ENCODE peak calls at places on chromosome 1, in seven cellular contexts. Y is adrenal gland, H is upper lobe of right lung, V is fibroblast of mammary gland, B is heart right ventricle, C is A549, D is heart left ventricle. N is an unnamed sample.

GRCh38 chr1:234980657-234981396 is 147.8 kb downstream of the TOMM20 start:
- DNase-seq in Y (peak), H (peak), V (peak), B (peak), C (peak), D (peak), N (peak)

GRCh38 chr1:212981025-212981495 is 30.7 kb downstream of the VASH2 start:
- DNase-seq in Y (no peak), H (no peak), V (no peak), B (peak), C (no peak), D (peak), N (no peak)

GRCh38 chr1:75723989-75724471 is 479 bp upstream of the ACADM start:
- DNase-seq in Y (peak), H (peak), V (peak), B (peak), C (peak), D (peak), N (peak)

GRCh38 chr1:99755664-99756063 is 10.8 kb downstream of the FRRS1 start:
- DNase-seq in Y (no peak), H (no peak), V (no peak), B (no peak), C (no peak), D (no peak), N (no peak)

GRCh38 chr1:6269271-6269996 is 8.5 kb upstream of the GPR153 start:
- DNase-seq in Y (no peak), H (no peak), V (no peak), B (no peak), C (no peak), D (no peak), N (no peak)

GRCh38 chr1:145960468-145961108 is 2.8 kb upstream of the LIX1L start:
- DNase-seq in Y (peak), H (peak), V (peak), B (peak), C (peak), D (peak), N (peak)

GRCh38 chr1:210646258-210646616 is 317.5 kb downstream of the HHAT start:
- DNase-seq in Y (no peak), H (no peak), V (no peak), B (no peak), C (no peak), D (no peak), N (no peak)

GRCh38 chr1:110615548-110616130 is 9.5 kb upstream of the KCNA2 start:
- DNase-seq in Y (peak), H (peak), V (peak), B (peak), C (peak), D (peak), N (no peak)

GRCh38 chr1:241615043-241615974 is 24.9 kb downstream of the CHML start:
- DNase-seq in Y (no peak), H (no peak), V (peak), B (no peak), C (peak), D (no peak), N (no peak)

GRCh38 chr1:157505481-157506272 is 46.6 kb downstream of the FCRL5 start:
- DNase-seq in Y (peak), H (peak), V (peak), B (peak), C (peak), D (no peak), N (no peak)

GRCh38 chr1:186194107-186194756 is 180.8 kb downstream of the TPR start:
- DNase-seq in Y (no peak), H (no peak), V (no peak), B (no peak), C (no peak), D (no peak), N (no peak)

GRCh38 chr1:111990878-111991760 is 1.7 kb upstream of the KCND3 start:
- DNase-seq in Y (peak), H (peak), V (peak), B (peak), C (peak), D (peak), N (no peak)

GRCh38 chr1:168504064-168504837 is 39.5 kb downstream of the XCL2 start:
- DNase-seq in Y (peak), H (peak), V (peak), B (no peak), C (no peak), D (no peak), N (peak)

GRCh38 chr1:40703316-40703715 is 11.8 kb downstream of the NFYC start:
- DNase-seq in Y (peak), H (no peak), V (peak), B (no peak), C (no peak), D (no peak), N (no peak)

GRCh38 chr1:32981003-32981909 is 16.6 kb upstream of the RNF19B start:
- DNase-seq in Y (peak), H (peak), V (peak), B (peak), C (peak), D (peak), N (peak)

GRCh38 chr1:117646007-117646913 is 40.4 kb downstream of the TENT5C start:
- DNase-seq in Y (no peak), H (no peak), V (peak), B (no peak), C (no peak), D (no peak), N (no peak)

GRCh38 chr1:1199141-1199960 is 7.0 kb downstream of the TNFRSF18 start:
- DNase-seq in Y (no peak), H (no peak), V (no peak), B (no peak), C (no peak), D (no peak), N (no peak)

DNA sequence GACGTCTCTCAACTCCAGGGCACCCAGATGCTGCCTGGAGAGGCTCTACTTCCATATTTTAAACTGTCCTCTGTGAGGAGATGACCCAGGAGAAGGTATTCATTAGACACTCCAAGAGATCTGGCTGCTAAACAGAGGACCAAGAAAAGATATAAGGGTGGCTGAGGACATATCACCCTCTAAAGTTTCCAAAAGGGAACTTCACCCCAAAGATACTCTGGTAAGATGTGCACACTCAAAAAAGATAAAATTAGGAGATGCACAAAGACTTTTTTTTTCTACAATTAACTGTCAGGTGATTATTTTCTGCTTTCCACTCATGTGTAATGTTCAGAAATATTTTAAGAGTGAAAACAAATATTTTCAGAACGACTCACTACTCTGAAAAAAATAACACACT is 1.4 kb downstream of the ZNF670 start:
- DNase-seq in Y (no peak), H (no peak), V (peak), B (no peak), C (no peak), D (no peak), N (no peak)
- TF ChIP-seq CTCF in Y (no peak), H (no peak), V (peak), B (no peak), C (no peak), D (no peak), N (peak)

GRCh38 chr1:94463056-94463764 is 45.0 kb downstream of the ABCD3 start:
- DNase-seq in Y (no peak), H (no peak), V (no peak), B (no peak), C (no peak), D (no peak), N (no peak)

GRCh38 chr1:94462606-94463005 is 44.4 kb downstream of the ABCD3 start:
- DNase-seq in Y (no peak), H (no peak), V (no peak), B (no peak), C (no peak), D (no peak), N (no peak)

DNA sequence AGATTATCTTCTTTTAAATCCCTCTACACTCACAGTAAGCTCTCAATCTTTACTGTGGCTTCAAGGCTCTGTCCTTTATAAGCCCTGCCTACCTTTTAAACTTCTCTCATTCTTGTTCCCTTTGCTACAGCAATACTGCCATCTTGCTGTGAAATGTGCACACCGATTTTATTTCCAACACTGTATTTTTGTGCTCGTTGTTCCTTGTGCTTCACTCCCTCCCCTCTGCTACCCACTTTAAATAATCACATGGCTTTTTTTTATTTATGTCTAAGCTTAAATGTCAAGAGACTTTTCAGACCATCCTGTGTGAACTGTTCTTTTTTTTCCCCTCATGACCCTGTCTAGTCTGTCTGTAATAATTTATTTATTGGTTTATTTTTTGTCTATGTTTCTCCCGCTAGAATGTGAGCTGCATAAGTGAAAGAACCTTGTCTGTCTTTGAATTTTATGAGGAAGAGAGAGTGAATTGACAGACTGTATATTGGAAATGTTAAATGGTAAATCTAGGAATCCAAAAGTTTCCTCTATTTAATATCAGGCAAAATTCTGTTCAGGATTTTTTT is 45.7 kb downstream of the ABCD3 start:
- DNase-seq in Y (peak), H (no peak), V (peak), B (peak), C (peak), D (no peak), N (no peak)
- TF ChIP-seq CTCF in Y (peak), H (peak), V (peak), B (peak), C (peak), D (peak), N (peak)

GRCh38 chr1:182304218-182305016 is 87.2 kb downstream of the GLUL start:
- DNase-seq in Y (no peak), H (no peak), V (peak), B (no peak), C (no peak), D (no peak), N (no peak)

GRCh38 chr1:182299728-182300581 is 91.6 kb downstream of the GLUL start:
- DNase-seq in Y (peak), H (peak), V (peak), B (peak), C (no peak), D (peak), N (peak)

GRCh38 chr1:182301026-182301436 is 90.6 kb downstream of the GLUL start:
- DNase-seq in Y (no peak), H (no peak), V (no peak), B (no peak), C (no peak), D (no peak), N (no peak)

GRCh38 chr1:182303778-182304177 is 87.8 kb downstream of the GLUL start:
- DNase-seq in Y (no peak), H (no peak), V (no peak), B (no peak), C (no peak), D (no peak), N (no peak)

DNA sequence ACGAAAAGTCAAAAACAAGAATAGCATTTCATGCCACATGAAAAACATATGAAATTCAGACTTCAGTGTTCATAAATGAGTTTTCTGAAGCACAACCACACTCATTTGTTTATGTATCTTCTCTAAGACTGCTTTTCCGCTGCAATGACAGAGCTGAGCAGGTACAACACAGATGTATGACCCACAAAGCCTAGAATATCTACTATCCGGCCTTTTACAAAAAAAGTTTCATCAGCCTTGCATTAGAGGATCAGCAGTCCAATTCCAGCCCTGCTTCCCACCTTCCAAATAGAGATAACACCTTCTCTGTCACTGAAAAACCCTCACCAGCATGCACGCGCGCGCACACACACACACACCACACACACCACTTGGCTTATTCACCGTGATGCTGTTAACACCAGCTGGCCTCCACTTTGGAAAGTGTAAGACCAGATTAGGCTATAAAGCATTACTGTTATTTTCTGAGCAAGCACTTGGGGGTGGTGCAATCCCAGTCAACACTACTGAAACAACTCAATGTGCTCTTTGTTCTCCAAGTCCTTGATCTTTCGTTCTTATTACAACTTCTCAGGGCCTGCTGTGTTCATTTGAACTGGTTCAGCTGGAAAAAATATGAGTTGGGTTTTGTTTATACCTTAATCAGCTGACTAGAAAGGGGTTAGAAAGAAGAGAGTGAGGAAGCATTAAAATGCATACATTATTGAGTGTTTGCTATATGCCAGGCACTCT is 90.0 kb downstream of the GLUL start:
- DNase-seq in Y (no peak), H (no peak), V (peak), B (peak), C (no peak), D (peak), N (no peak)
- TF ChIP-seq CTCF in Y (no peak), H (no peak), V (peak), B (no peak), C (no peak), D (peak), N (no peak)

DNA sequence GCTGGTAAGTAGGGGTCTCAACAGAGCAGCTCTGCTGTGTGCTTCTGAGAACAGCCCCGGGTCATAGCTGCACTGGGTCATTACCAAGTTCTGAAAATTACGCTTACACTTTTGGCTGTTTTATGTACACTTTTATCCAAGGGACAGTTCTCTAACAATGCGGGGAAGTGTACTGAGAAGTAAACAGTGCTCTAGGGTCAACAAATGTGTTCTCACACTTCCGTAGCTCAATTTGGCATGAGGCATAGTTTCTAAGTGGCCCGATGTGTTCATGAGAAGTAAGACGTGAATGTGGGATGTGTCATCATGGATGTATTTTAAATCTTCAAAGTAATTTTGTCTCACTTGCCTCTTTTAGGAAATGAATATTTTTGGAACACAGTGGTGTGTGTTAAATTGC is 10.9 kb upstream of the VAMP3 start:
- DNase-seq in Y (no peak), H (no peak), V (no peak), B (no peak), C (no peak), D (no peak), N (no peak)
- TF ChIP-seq CTCF in Y (no peak), H (no peak), V (no peak), B (no peak), C (no peak), D (no peak), N (no peak)

GRCh38 chr1:95924684-95925083 is 690.7 kb downstream of the RWDD3 start:
- DNase-seq in Y (no peak), H (no peak), V (no peak), B (no peak), C (no peak), D (no peak), N (no peak)
- TF ChIP-seq CTCF in Y (no peak), H (no peak), V (no peak), B (no peak), C (no peak), D (no peak), N (no peak)

DNA sequence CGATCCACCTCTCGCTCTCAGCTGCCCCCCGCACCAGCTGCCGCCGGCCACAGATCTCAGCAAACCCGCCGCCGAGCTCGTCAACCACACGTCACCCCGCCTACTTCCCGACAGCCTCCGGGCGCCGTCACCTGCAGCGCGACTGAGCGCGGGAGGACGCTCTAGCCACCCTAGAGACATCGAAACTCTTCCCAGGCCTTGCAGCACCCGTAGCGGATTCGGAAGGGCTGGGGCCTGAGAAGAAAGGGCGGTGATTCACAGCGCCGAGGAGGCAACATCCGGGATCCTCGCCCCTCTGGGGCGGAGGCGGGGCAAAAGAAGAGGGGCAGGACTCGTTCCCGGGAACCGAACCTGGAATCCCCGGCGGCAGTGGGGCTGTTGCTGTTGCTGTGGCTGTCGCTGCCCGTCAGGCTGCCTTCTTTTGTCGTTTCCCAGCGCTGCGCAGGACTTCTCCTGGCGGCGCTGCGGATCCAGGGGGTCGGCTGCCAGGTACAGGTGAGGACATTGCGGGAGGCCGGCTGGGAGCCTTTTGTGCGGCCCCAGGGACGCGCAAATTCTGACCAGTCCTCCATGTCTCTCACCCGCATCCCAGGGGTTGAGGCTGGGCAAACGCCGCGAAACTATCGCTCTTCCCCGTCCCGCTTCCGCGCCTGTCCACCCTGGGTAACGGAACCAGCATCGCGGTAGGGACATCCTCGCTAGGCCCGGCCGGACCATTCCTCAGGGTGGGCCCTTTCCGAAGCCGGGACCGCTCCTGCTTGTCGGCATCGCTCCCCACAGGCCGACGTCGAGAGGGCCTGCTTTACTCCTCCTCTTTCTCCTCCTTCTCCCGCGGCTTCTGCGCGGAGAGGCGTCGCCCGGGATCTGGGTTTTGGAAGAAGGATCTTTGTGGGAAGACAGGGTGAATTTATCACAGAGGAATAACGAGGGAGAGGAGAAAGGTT is at the start of the genes RO60 and UCHL5:
- DNase-seq in Y (peak), H (peak), V (peak), B (peak), C (peak), D (peak), N (peak)
- TF ChIP-seq CTCF in Y (no peak), H (peak), V (no peak), B (no peak), C (no peak), D (no peak), N (no peak)

GRCh38 chr1:50425376-50426107 is 2.3 kb upstream of the DMRTA2 start:
- DNase-seq in Y (no peak), H (no peak), V (peak), B (no peak), C (peak), D (no peak), N (no peak)
- TF ChIP-seq CTCF in Y (no peak), H (no peak), V (peak), B (no peak), C (no peak), D (no peak), N (no peak)

GRCh38 chr1:66374561-66375111 is 159.3 kb upstream of the SGIP1 start:
- DNase-seq in Y (no peak), H (no peak), V (peak), B (no peak), C (no peak), D (no peak), N (peak)

GRCh38 chr1:66373072-66373685 is 160.8 kb upstream of the SGIP1 start:
- DNase-seq in Y (no peak), H (no peak), V (no peak), B (no peak), C (no peak), D (no peak), N (no peak)

GRCh38 chr1:66372522-66373071 is 161.4 kb upstream of the SGIP1 start:
- DNase-seq in Y (no peak), H (no peak), V (no peak), B (no peak), C (no peak), D (no peak), N (no peak)

GRCh38 chr1:66374148-66374547 is 159.8 kb upstream of the SGIP1 start:
- DNase-seq in Y (no peak), H (no peak), V (peak), B (no peak), C (no peak), D (no peak), N (no peak)

DNA sequence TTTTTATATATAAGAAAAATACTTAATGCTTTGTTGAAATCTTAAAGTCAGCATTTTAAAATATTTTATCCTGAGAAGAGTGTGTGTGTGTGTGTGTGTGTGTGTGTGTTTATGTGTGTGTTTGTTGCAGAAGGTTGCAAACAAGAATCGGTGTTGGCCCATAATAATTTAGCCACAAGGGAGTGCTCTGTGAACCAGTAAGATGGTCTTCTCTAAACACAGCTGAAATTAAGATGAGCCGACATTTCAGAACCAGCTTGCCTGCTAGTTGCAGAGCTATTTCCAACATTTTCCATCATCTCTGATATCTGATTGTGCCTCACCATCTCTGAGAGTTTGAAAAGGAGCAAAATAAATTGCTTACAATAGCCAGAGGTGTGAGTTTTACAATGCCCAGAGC is 158.8 kb upstream of the SGIP1 start:
- DNase-seq in Y (no peak), H (no peak), V (no peak), B (no peak), C (no peak), D (no peak), N (no peak)
- TF ChIP-seq CTCF in Y (no peak), H (no peak), V (no peak), B (no peak), C (no peak), D (no peak), N (no peak)

GRCh38 chr1:205375816-205376545 is 19.3 kb upstream of the KLHDC8A start:
- DNase-seq in Y (peak), H (no peak), V (peak), B (no peak), C (peak), D (no peak), N (no peak)
- TF ChIP-seq CTCF in Y (no peak), H (no peak), V (no peak), B (no peak), C (no peak), D (no peak), N (no peak)

GRCh38 chr1:166839600-166840308 is 479 bp downstream of the POGK start:
- DNase-seq in Y (peak), H (peak), V (peak), B (peak), C (peak), D (peak), N (no peak)
- TF ChIP-seq CTCF in Y (no peak), H (peak), V (peak), B (no peak), C (peak), D (no peak), N (no peak)